ENCODE peak calls at places on chromosomes 2 and 18, in five cellular contexts. One of them, this sample, is unnamed. For H3K9me3, the result is how much of the 10 kb centered on the place peaks cover.

GRCh38 chr2:113173563-113174368 is at the start of gene PSD4:
- DNase-seq in sigmoid colon: no peak
- DNase-seq in spleen: peak
- DNase-seq in K562: peak
- DNase-seq in HCT116: no peak
- DNase-seq in this sample: peak

GRCh38 chr18:39701071-39701783 is 2135.6 kb upstream of the CELF4 start:
- DNase-seq in spleen: no peak
- DNase-seq in HCT116: no peak
- DNase-seq in K562: no peak
- DNase-seq in sigmoid colon: no peak
- DNase-seq in this sample: no peak

GRCh38 chr2:54866868-54867267 is 143.4 kb downstream of the EML6 start:
- DNase-seq in sigmoid colon: no peak
- DNase-seq in K562: no peak
- DNase-seq in HCT116: no peak
- DNase-seq in spleen: no peak
- DNase-seq in this sample: no peak

GRCh38 chr2:150023044-150023443 is 435.5 kb upstream of the MMADHC start:
- DNase-seq in HCT116: no peak
- DNase-seq in K562: no peak
- DNase-seq in spleen: no peak
- DNase-seq in sigmoid colon: no peak
- DNase-seq in this sample: no peak

GRCh38 chr2:42328148-42328833 is 32.7 kb downstream of the COX7A2L start:
- DNase-seq in spleen: no peak
- DNase-seq in sigmoid colon: no peak
- DNase-seq in K562: no peak
- DNase-seq in HCT116: peak
- DNase-seq in this sample: no peak

GRCh38 chr2:20593072-20594034 is 57.5 kb downstream of the HS1BP3 start:
- DNase-seq in HCT116: no peak
- DNase-seq in sigmoid colon: peak
- DNase-seq in spleen: peak
- DNase-seq in K562: peak
- DNase-seq in this sample: peak

GRCh38 chr2:203025592-203025991 is 10.9 kb downstream of the NBEAL1 start:
- DNase-seq in spleen: no peak
- DNase-seq in HCT116: no peak
- DNase-seq in sigmoid colon: no peak
- DNase-seq in K562: no peak
- DNase-seq in this sample: no peak

GRCh38 chr2:8571792-8572499 is 109.9 kb upstream of the ID2 start:
- DNase-seq in HCT116: no peak
- DNase-seq in K562: no peak
- DNase-seq in sigmoid colon: peak
- DNase-seq in spleen: no peak
- DNase-seq in this sample: peak

GRCh38 chr2:67311536-67311935 is 85.6 kb upstream of the ETAA1 start:
- DNase-seq in sigmoid colon: no peak
- DNase-seq in spleen: no peak
- DNase-seq in K562: no peak
- DNase-seq in HCT116: no peak
- DNase-seq in this sample: no peak

GRCh38 chr2:110861616-110862260 is 129.4 kb downstream of the ACOXL start:
- DNase-seq in spleen: no peak
- DNase-seq in sigmoid colon: no peak
- DNase-seq in HCT116: no peak
- DNase-seq in K562: no peak
- DNase-seq in this sample: no peak

GRCh38 chr2:174326880-174327558 is 7.7 kb upstream of the SP9 start:
- DNase-seq in spleen: peak
- DNase-seq in HCT116: no peak
- DNase-seq in K562: no peak
- DNase-seq in sigmoid colon: no peak
- DNase-seq in this sample: no peak

GRCh38 chr2:180012523-180012922 is 5.4 kb upstream of the CWC22 start:
- DNase-seq in HCT116: no peak
- DNase-seq in K562: no peak
- DNase-seq in sigmoid colon: no peak
- DNase-seq in spleen: no peak
- DNase-seq in this sample: no peak

GRCh38 chr2:96531872-96532505 is 4.6 kb upstream of the ARID5A start:
- DNase-seq in HCT116: peak
- DNase-seq in sigmoid colon: peak
- DNase-seq in K562: peak
- DNase-seq in spleen: peak
- DNase-seq in this sample: peak

GRCh38 chr2:215692387-215693079 is 256.7 kb upstream of the FN1 start:
- DNase-seq in HCT116: no peak
- DNase-seq in spleen: no peak
- DNase-seq in sigmoid colon: no peak
- DNase-seq in K562: no peak
- DNase-seq in this sample: no peak

GRCh38 chr2:182077451-182078142 is 91.9 kb downstream of the PPP1R1C start:
- DNase-seq in HCT116: peak
- DNase-seq in K562: no peak
- DNase-seq in sigmoid colon: no peak
- DNase-seq in spleen: no peak
- DNase-seq in this sample: peak

GRCh38 chr2:231541605-231542509 is 11.6 kb upstream of the NMUR1 start:
- DNase-seq in spleen: peak
- DNase-seq in HCT116: no peak
- DNase-seq in sigmoid colon: no peak
- DNase-seq in K562: peak
- DNase-seq in this sample: no peak

GRCh38 chr2:1081411-1082225 is 131.0 kb downstream of the SNTG2 start:
- DNase-seq in sigmoid colon: no peak
- DNase-seq in HCT116: no peak
- DNase-seq in spleen: no peak
- DNase-seq in K562: no peak
- DNase-seq in this sample: peak

GRCh38 chr2:68465081-68465916 is 1.8 kb downstream of the FBXO48 start:
- DNase-seq in spleen: no peak
- DNase-seq in sigmoid colon: no peak
- DNase-seq in K562: no peak
- DNase-seq in HCT116: no peak
- DNase-seq in this sample: no peak

GRCh38 chr2:127560201-127560928 is 24.9 kb downstream of the MYO7B start:
- DNase-seq in K562: no peak
- DNase-seq in HCT116: no peak
- DNase-seq in spleen: peak
- DNase-seq in sigmoid colon: no peak
- DNase-seq in this sample: no peak

GRCh38 chr2:61978522-61978921 is 73.0 kb downstream of the COMMD1 start:
- DNase-seq in HCT116: no peak
- DNase-seq in spleen: no peak
- DNase-seq in sigmoid colon: no peak
- DNase-seq in K562: no peak
- DNase-seq in this sample: peak

GRCh38 chr2:190974629-190975361 is 39.2 kb downstream of the STAT1 start:
- DNase-seq in spleen: no peak
- DNase-seq in sigmoid colon: no peak
- DNase-seq in K562: no peak
- DNase-seq in HCT116: no peak
- DNase-seq in this sample: no peak

GRCh38 chr2:207807516-207807915 is 37.8 kb upstream of the FZD5 start:
- DNase-seq in K562: no peak
- DNase-seq in HCT116: no peak
- DNase-seq in sigmoid colon: no peak
- DNase-seq in spleen: no peak
- DNase-seq in this sample: no peak

GRCh38 chr2:108253106-108253505 is 13.3 kb downstream of the SULT1C3 start:
- DNase-seq in HCT116: no peak
- DNase-seq in K562: no peak
- DNase-seq in spleen: no peak
- DNase-seq in sigmoid colon: no peak
- DNase-seq in this sample: no peak

GRCh38 chr2:15059870-15060617 is 427.5 kb downstream of the LRATD1 start:
- DNase-seq in K562: no peak
- DNase-seq in sigmoid colon: no peak
- DNase-seq in spleen: no peak
- DNase-seq in HCT116: no peak
- DNase-seq in this sample: no peak

GRCh38 chr2:27814772-27815171 is 43.3 kb downstream of the MRPL33 start:
- DNase-seq in sigmoid colon: no peak
- DNase-seq in K562: no peak
- DNase-seq in HCT116: no peak
- DNase-seq in spleen: no peak
- DNase-seq in this sample: no peak

GRCh38 chr2:17043173-17043572 is 377.5 kb upstream of the CYRIA start:
- DNase-seq in sigmoid colon: no peak
- DNase-seq in HCT116: no peak
- DNase-seq in K562: no peak
- DNase-seq in spleen: no peak
- DNase-seq in this sample: no peak

GRCh38 chr2:129087133-129087813 is 768.6 kb upstream of the HS6ST1 start:
- DNase-seq in sigmoid colon: no peak
- DNase-seq in HCT116: no peak
- DNase-seq in spleen: no peak
- DNase-seq in K562: no peak
- DNase-seq in this sample: no peak

GRCh38 chr18:48852292-48852691 is 98.5 kb downstream of the SMAD7 start:
- DNase-seq in sigmoid colon: no peak
- DNase-seq in spleen: no peak
- DNase-seq in HCT116: no peak
- DNase-seq in K562: no peak
- DNase-seq in this sample: no peak

DNA sequence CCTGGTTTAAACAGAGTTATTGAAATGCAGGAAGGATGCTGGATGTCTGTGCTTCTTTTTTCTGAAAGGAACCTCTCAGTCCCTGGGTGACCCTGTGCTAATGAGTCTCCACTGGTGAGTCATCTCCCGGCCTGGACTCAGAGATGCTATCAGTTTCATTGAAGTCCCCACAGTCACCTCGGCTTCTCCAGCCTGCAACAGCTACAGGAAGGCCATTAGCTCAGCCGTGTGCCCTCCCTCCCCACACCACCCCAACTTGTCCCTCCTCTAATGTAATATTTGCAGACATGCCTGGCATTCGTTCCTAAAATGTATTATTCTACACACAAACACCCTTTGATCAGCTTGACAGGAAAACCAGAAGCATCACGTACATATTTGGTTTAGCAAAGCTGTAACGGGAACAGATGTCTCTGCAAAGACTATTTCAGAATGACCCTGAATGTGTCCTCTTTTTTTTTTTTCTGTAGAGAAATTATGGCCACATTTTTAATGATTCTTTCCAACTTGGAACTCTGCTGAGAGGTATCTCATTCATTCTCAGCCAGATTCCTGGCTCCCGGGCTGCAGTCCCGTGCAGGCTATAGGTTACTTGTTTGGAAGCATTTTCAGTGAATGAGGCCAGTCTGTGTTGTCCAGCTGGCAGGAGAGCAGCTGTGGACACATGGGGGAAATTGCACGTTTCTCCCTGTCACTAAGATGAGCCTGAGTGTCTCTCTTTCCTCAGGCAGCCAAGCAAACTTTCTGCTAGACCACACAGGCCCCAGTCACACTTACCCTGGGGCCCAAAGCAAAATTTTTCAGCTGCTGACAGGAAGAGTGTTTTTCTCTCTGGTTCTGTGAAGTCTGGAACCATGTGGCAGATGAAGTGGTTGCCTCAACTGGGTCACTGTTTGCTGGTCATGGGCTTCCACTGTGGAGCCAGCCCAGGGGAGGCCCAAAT is 430.9 kb downstream of the LPIN1 start:
- DNase-seq in HCT116: no peak
- DNase-seq in spleen: no peak
- DNase-seq in K562: peak
- DNase-seq in sigmoid colon: peak
- DNase-seq in this sample: peak
- TF ChIP-seq POLR2AphosphoS5 in HCT116: no peak
- TF ChIP-seq POLR2AphosphoS5 in spleen: no peak
- TF ChIP-seq POLR2AphosphoS5 in K562: no peak
- TF ChIP-seq POLR2AphosphoS5 in sigmoid colon: peak
- TF ChIP-seq POLR2AphosphoS5 in this sample: no peak

GRCh38 chr2:76270356-76270755 is 559.6 kb upstream of the GCFC2 start:
- DNase-seq in HCT116: no peak
- DNase-seq in spleen: no peak
- DNase-seq in K562: no peak
- DNase-seq in sigmoid colon: no peak
- DNase-seq in this sample: no peak
- H3K9me3 ChIP-seq in HCT116: under half
- H3K9me3 ChIP-seq in spleen: under half
- H3K9me3 ChIP-seq in K562: under half
- H3K9me3 ChIP-seq in sigmoid colon: under half
- H3K9me3 ChIP-seq in this sample: under half

GRCh38 chr2:164205347-164205746 is 415.9 kb downstream of the GRB14 start:
- DNase-seq in spleen: no peak
- DNase-seq in K562: no peak
- DNase-seq in HCT116: no peak
- DNase-seq in sigmoid colon: no peak
- DNase-seq in this sample: no peak

GRCh38 chr2:164203131-164203530 is 418.2 kb downstream of the GRB14 start:
- DNase-seq in spleen: no peak
- DNase-seq in K562: no peak
- DNase-seq in sigmoid colon: no peak
- DNase-seq in HCT116: no peak
- DNase-seq in this sample: no peak
- TF ChIP-seq POLR2AphosphoS5 in spleen: no peak
- TF ChIP-seq POLR2AphosphoS5 in K562: no peak
- TF ChIP-seq POLR2AphosphoS5 in sigmoid colon: no peak
- TF ChIP-seq POLR2AphosphoS5 in HCT116: no peak
- TF ChIP-seq POLR2AphosphoS5 in this sample: no peak

GRCh38 chr2:89811295-89811694 is 1119.8 kb downstream of the RPIA start:
- DNase-seq in spleen: no peak
- DNase-seq in HCT116: no peak
- DNase-seq in sigmoid colon: no peak
- DNase-seq in K562: no peak
- DNase-seq in this sample: no peak
- H3K9me3 ChIP-seq in spleen: half or more
- H3K9me3 ChIP-seq in HCT116: half or more
- H3K9me3 ChIP-seq in sigmoid colon: under half
- H3K9me3 ChIP-seq in K562: under half
- H3K9me3 ChIP-seq in this sample: under half

DNA sequence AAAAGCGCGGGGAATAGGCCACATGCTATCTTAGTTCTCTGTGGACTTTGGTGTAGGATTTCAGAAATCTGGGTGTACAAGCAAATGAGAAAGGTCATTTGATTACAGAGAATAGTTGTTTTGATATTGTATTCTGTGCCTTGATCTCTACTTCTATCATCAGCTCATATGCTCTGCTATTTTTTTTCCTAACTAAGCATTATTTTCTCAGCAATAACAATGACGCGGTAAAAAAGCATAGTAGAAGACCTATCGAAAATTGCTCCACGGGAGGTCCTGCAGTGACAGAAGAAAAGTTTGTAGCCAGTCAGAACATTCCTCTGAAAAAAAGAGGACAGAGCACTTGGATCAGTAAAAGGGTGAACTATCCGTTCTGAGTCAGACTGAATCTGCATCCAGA is 2.8 kb upstream of the SETBP1 start:
- DNase-seq in sigmoid colon: no peak
- DNase-seq in HCT116: no peak
- DNase-seq in spleen: no peak
- DNase-seq in K562: no peak
- DNase-seq in this sample: no peak
- TF ChIP-seq POLR2AphosphoS5 in sigmoid colon: no peak
- TF ChIP-seq POLR2AphosphoS5 in HCT116: no peak
- TF ChIP-seq POLR2AphosphoS5 in spleen: no peak
- TF ChIP-seq POLR2AphosphoS5 in K562: no peak
- TF ChIP-seq POLR2AphosphoS5 in this sample: no peak

This sample was measured in transverse colon.